ENCODE peak calls at places on chromosomes 12 and 14, in four cellular contexts. One of them, this sample, is unnamed.
A peak's percentile ranks its signal among the peaks of the same experiment; 100 is the strongest.

GRCh38 chr14:74875941-74876913 is at the start of gene PROX2:
- DNase-seq in AG04450: no peak
- DNase-seq in psoas muscle: no peak
- DNase-seq in CD8-positive, alpha-beta T cell: no peak
- DNase-seq in this sample: no peak

GRCh38 chr12:59164991-59165718 is 244.9 kb upstream of the LRIG3 start:
- DNase-seq in AG04450: peak; percentile 7
- DNase-seq in psoas muscle: no peak
- DNase-seq in CD8-positive, alpha-beta T cell: no peak
- DNase-seq in this sample: no peak

GRCh38 chr12:103558879-103559278 is 28.2 kb upstream of the STAB2 start:
- DNase-seq in AG04450: no peak
- DNase-seq in psoas muscle: no peak
- DNase-seq in CD8-positive, alpha-beta T cell: no peak
- DNase-seq in this sample: no peak

GRCh38 chr12:57837779-57838562 is 8.6 kb downstream of the CTDSP2 start:
- DNase-seq in AG04450: no peak
- DNase-seq in psoas muscle: peak; percentile 68
- DNase-seq in CD8-positive, alpha-beta T cell: no peak
- DNase-seq in this sample: peak; percentile 56

GRCh38 chr14:90061849-90062794 is at the start of gene KCNK13:
- DNase-seq in AG04450: no peak
- DNase-seq in psoas muscle: no peak
- DNase-seq in CD8-positive, alpha-beta T cell: no peak
- DNase-seq in this sample: no peak

GRCh38 chr14:93977790-93978581 is 1.6 kb upstream of the ASB2 start:
- DNase-seq in AG04450: no peak
- DNase-seq in psoas muscle: peak; percentile 29
- DNase-seq in CD8-positive, alpha-beta T cell: peak; percentile 30
- DNase-seq in this sample: no peak

GRCh38 chr12:105523164-105524057 is 192.9 kb downstream of the C12orf75 start:
- DNase-seq in AG04450: peak; percentile 74
- DNase-seq in psoas muscle: peak; percentile 86
- DNase-seq in CD8-positive, alpha-beta T cell: no peak
- DNase-seq in this sample: peak; percentile 86

GRCh38 chr12:108609535-108610335 is 11.9 kb upstream of the TMEM119 start:
- DNase-seq in AG04450: peak; percentile 87
- DNase-seq in psoas muscle: peak; percentile 82
- DNase-seq in CD8-positive, alpha-beta T cell: no peak
- DNase-seq in this sample: peak; percentile 68

GRCh38 chr12:94560416-94561221 is 89.7 kb downstream of the TMCC3 start:
- DNase-seq in AG04450: no peak
- DNase-seq in psoas muscle: no peak
- DNase-seq in CD8-positive, alpha-beta T cell: no peak
- DNase-seq in this sample: peak; percentile 67

GRCh38 chr14:67919259-67919658 is 99.7 kb downstream of the RAD51B start:
- DNase-seq in AG04450: no peak
- DNase-seq in psoas muscle: no peak
- DNase-seq in CD8-positive, alpha-beta T cell: no peak
- DNase-seq in this sample: peak; percentile 1

GRCh38 chr12:27260746-27261145 is 16.7 kb downstream of the STK38L start:
- DNase-seq in AG04450: no peak
- DNase-seq in psoas muscle: no peak
- DNase-seq in CD8-positive, alpha-beta T cell: no peak
- DNase-seq in this sample: no peak

GRCh38 chr12:14896477-14897184 is 11.0 kb upstream of the MGP start:
- DNase-seq in AG04450: peak; percentile 52
- DNase-seq in psoas muscle: no peak
- DNase-seq in CD8-positive, alpha-beta T cell: no peak
- DNase-seq in this sample: peak; percentile 74

GRCh38 chr12:127663716-127664115 is 603.3 kb upstream of the TMEM132C start:
- DNase-seq in AG04450: no peak
- DNase-seq in psoas muscle: no peak
- DNase-seq in CD8-positive, alpha-beta T cell: no peak
- DNase-seq in this sample: no peak

GRCh38 chr12:78929075-78929418 is 64.5 kb downstream of the SYT1 start:
- DNase-seq in AG04450: no peak
- DNase-seq in psoas muscle: no peak
- DNase-seq in CD8-positive, alpha-beta T cell: no peak
- DNase-seq in this sample: no peak

GRCh38 chr12:107092669-107093546 is 441 bp downstream of the CRY1 start:
- DNase-seq in AG04450: no peak
- DNase-seq in psoas muscle: peak; percentile 74
- DNase-seq in CD8-positive, alpha-beta T cell: peak; percentile 33
- DNase-seq in this sample: peak; percentile 32

GRCh38 chr12:95224202-95225170 is 6.9 kb downstream of the VEZT start:
- DNase-seq in AG04450: no peak
- DNase-seq in psoas muscle: no peak
- DNase-seq in CD8-positive, alpha-beta T cell: no peak
- DNase-seq in this sample: peak; percentile 63

GRCh38 chr12:128840862-128841468 is 12.3 kb upstream of the GLT1D1 start:
- DNase-seq in AG04450: no peak
- DNase-seq in psoas muscle: no peak
- DNase-seq in CD8-positive, alpha-beta T cell: no peak
- DNase-seq in this sample: no peak

GRCh38 chr12:32896438-32897275 is at the start of gene PKP2:
- DNase-seq in AG04450: no peak
- DNase-seq in psoas muscle: peak; percentile 67
- DNase-seq in CD8-positive, alpha-beta T cell: no peak
- DNase-seq in this sample: no peak

GRCh38 chr12:102144221-102144620 is 24.2 kb downstream of the PARPBP start:
- DNase-seq in AG04450: peak; percentile 2
- DNase-seq in psoas muscle: no peak
- DNase-seq in CD8-positive, alpha-beta T cell: no peak
- DNase-seq in this sample: no peak

GRCh38 chr14:63318835-63319234 is at the start of gene GPHB5:
- DNase-seq in AG04450: no peak
- DNase-seq in psoas muscle: no peak
- DNase-seq in CD8-positive, alpha-beta T cell: no peak
- DNase-seq in this sample: no peak

GRCh38 chr14:53952533-53952932 is 4.1 kb downstream of the BMP4 start:
- DNase-seq in AG04450: no peak
- DNase-seq in psoas muscle: peak; percentile 56
- DNase-seq in CD8-positive, alpha-beta T cell: no peak
- DNase-seq in this sample: no peak

GRCh38 chr14:71250347-71250746 is 343.1 kb downstream of the PCNX1 start:
- DNase-seq in AG04450: no peak
- DNase-seq in psoas muscle: no peak
- DNase-seq in CD8-positive, alpha-beta T cell: no peak
- DNase-seq in this sample: no peak

GRCh38 chr12:13223176-13223806 is 26.8 kb downstream of the EMP1 start:
- DNase-seq in AG04450: peak; percentile 69
- DNase-seq in psoas muscle: no peak
- DNase-seq in CD8-positive, alpha-beta T cell: no peak
- DNase-seq in this sample: peak; percentile 68

GRCh38 chr14:31229638-31230229 is 22.1 kb upstream of the HECTD1 start:
- DNase-seq in AG04450: peak; percentile 88
- DNase-seq in psoas muscle: peak; percentile 84
- DNase-seq in CD8-positive, alpha-beta T cell: no peak
- DNase-seq in this sample: peak; percentile 93

GRCh38 chr12:40106655-40107054 is 774 bp upstream of the SLC2A13 start:
- DNase-seq in AG04450: no peak
- DNase-seq in psoas muscle: no peak
- DNase-seq in CD8-positive, alpha-beta T cell: no peak
- DNase-seq in this sample: no peak

GRCh38 chr12:40106202-40106533 is 287 bp upstream of the SLC2A13 start:
- DNase-seq in AG04450: no peak
- DNase-seq in psoas muscle: no peak
- DNase-seq in CD8-positive, alpha-beta T cell: no peak
- DNase-seq in this sample: no peak

GRCh38 chr12:40105515-40106201 is at the start of gene SLC2A13:
- DNase-seq in AG04450: peak; percentile 18
- DNase-seq in psoas muscle: peak; percentile 86
- DNase-seq in CD8-positive, alpha-beta T cell: peak; percentile 52
- DNase-seq in this sample: peak; percentile 24

GRCh38 chr12:40107098-40107802 is 1.4 kb upstream of the SLC2A13 start:
- DNase-seq in AG04450: peak; percentile 64
- DNase-seq in psoas muscle: peak; percentile 90
- DNase-seq in CD8-positive, alpha-beta T cell: peak; percentile 76
- DNase-seq in this sample: peak; percentile 79

GRCh38 chr12:40107803-40108620 is 2.1 kb upstream of the SLC2A13 start:
- DNase-seq in AG04450: no peak
- DNase-seq in psoas muscle: no peak
- DNase-seq in CD8-positive, alpha-beta T cell: no peak
- DNase-seq in this sample: no peak
- H3K27ac ChIP-seq in AG04450: no peak overlapping the region
- H3K27ac ChIP-seq in psoas muscle: no peak overlapping the region
- H3K27ac ChIP-seq in CD8-positive, alpha-beta T cell: no peak overlapping the region
- H3K27ac ChIP-seq in this sample: no peak overlapping the region

GRCh38 chr12:96881608-96882007 is 25.4 kb upstream of the NEDD1 start:
- DNase-seq in AG04450: no peak
- DNase-seq in psoas muscle: no peak
- DNase-seq in CD8-positive, alpha-beta T cell: no peak
- DNase-seq in this sample: no peak

GRCh38 chr12:96876966-96877365 is 30.1 kb upstream of the NEDD1 start:
- DNase-seq in AG04450: no peak
- DNase-seq in psoas muscle: no peak
- DNase-seq in CD8-positive, alpha-beta T cell: no peak
- DNase-seq in this sample: peak; percentile 16

GRCh38 chr12:96880220-96880619 is 26.8 kb upstream of the NEDD1 start:
- DNase-seq in AG04450: no peak
- DNase-seq in psoas muscle: no peak
- DNase-seq in CD8-positive, alpha-beta T cell: no peak
- DNase-seq in this sample: peak; percentile 14

GRCh38 chr12:96878704-96879103 is 28.4 kb upstream of the NEDD1 start:
- DNase-seq in AG04450: peak; percentile 34
- DNase-seq in psoas muscle: no peak
- DNase-seq in CD8-positive, alpha-beta T cell: no peak
- DNase-seq in this sample: peak; percentile 62

DNA sequence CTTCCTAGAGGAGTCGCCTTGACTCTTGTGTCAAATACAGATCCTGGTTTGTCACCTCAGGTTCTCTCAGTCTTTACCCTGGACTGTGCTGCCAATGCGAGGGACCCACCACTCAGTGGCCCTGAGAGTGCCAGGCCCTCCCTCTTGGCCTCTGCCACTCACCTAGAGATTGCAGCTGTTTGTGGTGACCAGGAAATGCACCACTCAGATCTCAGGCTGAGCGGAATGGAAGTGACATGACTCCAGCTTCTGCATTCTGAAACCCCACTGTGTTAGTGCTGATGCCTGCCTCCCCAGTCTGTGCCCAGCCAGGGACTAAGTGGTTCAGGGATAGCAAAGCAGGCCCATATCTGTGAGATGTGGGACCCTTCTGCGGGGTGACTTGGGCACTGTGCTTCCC is 27.8 kb upstream of the NEDD1 start:
- DNase-seq in AG04450: no peak
- DNase-seq in psoas muscle: no peak
- DNase-seq in CD8-positive, alpha-beta T cell: no peak
- DNase-seq in this sample: peak; percentile 17
- H3K4me3 ChIP-seq in AG04450: no peak overlapping the region
- H3K4me3 ChIP-seq in psoas muscle: no peak overlapping the region
- H3K4me3 ChIP-seq in CD8-positive, alpha-beta T cell: no peak overlapping the region
- H3K4me3 ChIP-seq in this sample: no peak overlapping the region

DNA sequence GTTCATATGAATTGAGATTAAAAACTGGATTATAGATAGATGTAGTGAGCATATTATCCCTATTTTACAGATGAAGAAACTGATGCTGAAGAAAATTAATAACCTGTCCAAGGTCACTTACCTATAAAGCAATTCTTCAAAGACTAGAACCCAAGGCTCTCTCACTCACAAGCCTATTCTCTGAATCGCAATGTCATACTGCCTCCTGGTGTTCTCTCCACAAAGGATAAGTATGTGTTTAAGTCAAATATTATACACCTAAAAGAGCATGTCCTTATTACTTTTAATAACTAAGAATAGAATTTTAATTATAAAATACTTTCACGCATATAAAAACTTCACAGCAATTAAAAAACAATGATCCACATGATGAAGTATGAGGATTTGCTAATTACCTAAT is 721.3 kb upstream of the USP15 start:
- DNase-seq in AG04450: no peak
- DNase-seq in psoas muscle: no peak
- DNase-seq in CD8-positive, alpha-beta T cell: no peak
- DNase-seq in this sample: peak; percentile 21
- TF ChIP-seq CTCF in AG04450: no peak
- TF ChIP-seq CTCF in psoas muscle: no peak
- TF ChIP-seq CTCF in CD8-positive, alpha-beta T cell: no peak
- TF ChIP-seq CTCF in this sample: no peak

DNA sequence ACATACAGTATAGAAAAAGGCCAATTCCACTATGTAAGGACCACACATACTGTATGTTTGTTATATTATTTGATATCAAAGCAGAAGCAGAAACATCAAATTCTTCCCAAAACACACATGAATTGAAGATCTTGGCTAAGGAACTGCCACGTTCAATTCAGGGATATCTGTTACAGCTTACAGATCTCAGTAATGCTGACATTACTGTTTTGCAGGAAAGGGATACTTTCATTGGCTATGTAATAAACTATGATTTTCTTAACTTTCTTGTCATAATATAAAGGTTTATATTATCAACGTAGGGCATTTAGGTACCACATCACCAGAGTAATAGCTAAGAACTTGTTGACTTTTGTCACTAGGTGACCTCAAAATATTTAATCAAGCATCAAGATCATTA is 148.5 kb downstream of the PAX9 start:
- DNase-seq in AG04450: no peak
- DNase-seq in psoas muscle: no peak
- DNase-seq in CD8-positive, alpha-beta T cell: no peak
- DNase-seq in this sample: no peak
- H3K27ac ChIP-seq in AG04450: no peak overlapping the region
- H3K27ac ChIP-seq in psoas muscle: no peak overlapping the region
- H3K27ac ChIP-seq in CD8-positive, alpha-beta T cell: no peak overlapping the region
- H3K27ac ChIP-seq in this sample: no peak overlapping the region